ENCODE peak calls at places on chromosomes 5 and 9, in five cellular contexts. V, N, U, M and B are unnamed samples.

GRCh38 chr5:79934681-79935080 is 56.4 kb downstream of the MTX3 start:
- DNase-seq in V (no peak), N (no peak), U (no peak), M (no peak), B (no peak)

GRCh38 chr5:133048993-133049725 is 2.7 kb upstream of the HSPA4 start:
- DNase-seq in V (no peak), N (no peak), U (no peak), M (no peak), B (no peak)

GRCh38 chr9:120587357-120587756 is 7.4 kb upstream of the CDK5RAP2 start:
- DNase-seq in V (no peak), N (no peak), U (no peak), M (no peak), B (no peak)

GRCh38 chr5:96256795-96257470 is 176.1 kb downstream of the PCSK1 start:
- DNase-seq in V (peak), N (no peak), U (no peak), M (no peak), B (peak)

GRCh38 chr9:68721934-68722333 is 16.9 kb downstream of the PIP5K1B start:
- DNase-seq in V (peak), N (no peak), U (no peak), M (no peak), B (no peak)

GRCh38 chr9:112378441-112379176 is 1.3 kb upstream of the HSDL2 start:
- DNase-seq in V (peak), N (peak), U (no peak), M (no peak), B (no peak)

GRCh38 chr5:154571325-154572035 is 93.5 kb upstream of the HAND1 start:
- DNase-seq in V (no peak), N (no peak), U (no peak), M (no peak), B (peak)

GRCh38 chr5:81779935-81780266 is 29.0 kb upstream of the SSBP2 start:
- DNase-seq in V (no peak), N (no peak), U (no peak), M (no peak), B (no peak)

GRCh38 chr9:121725008-121725795 is 73.8 kb downstream of the DAB2IP start:
- DNase-seq in V (no peak), N (no peak), U (no peak), M (no peak), B (no peak)

GRCh38 chr5:19256036-19256435 is 732.0 kb downstream of the CDH18 start:
- DNase-seq in V (no peak), N (no peak), U (no peak), M (no peak), B (no peak)

GRCh38 chr5:35246928-35247644 is 16.8 kb upstream of the PRLR start:
- DNase-seq in V (no peak), N (no peak), U (no peak), M (no peak), B (no peak)

GRCh38 chr5:61363715-61364114 is 31.7 kb downstream of the ZSWIM6 start:
- DNase-seq in V (no peak), N (no peak), U (no peak), M (no peak), B (no peak)

GRCh38 chr5:131545856-131546255 is 89.2 kb downstream of the RAPGEF6 start:
- DNase-seq in V (no peak), N (no peak), U (no peak), M (no peak), B (no peak)

GRCh38 chr9:93207326-93207814 is 23.4 kb downstream of the WNK2 start:
- DNase-seq in V (no peak), N (no peak), U (no peak), M (no peak), B (no peak)

GRCh38 chr5:129014185-129014584 is 48.9 kb downstream of the SLC27A6 start:
- DNase-seq in V (no peak), N (no peak), U (no peak), M (no peak), B (no peak)

GRCh38 chr9:107020040-107020530 is 157.1 kb downstream of the ZNF462 start:
- DNase-seq in V (no peak), N (no peak), U (peak), M (no peak), B (peak)

DNA sequence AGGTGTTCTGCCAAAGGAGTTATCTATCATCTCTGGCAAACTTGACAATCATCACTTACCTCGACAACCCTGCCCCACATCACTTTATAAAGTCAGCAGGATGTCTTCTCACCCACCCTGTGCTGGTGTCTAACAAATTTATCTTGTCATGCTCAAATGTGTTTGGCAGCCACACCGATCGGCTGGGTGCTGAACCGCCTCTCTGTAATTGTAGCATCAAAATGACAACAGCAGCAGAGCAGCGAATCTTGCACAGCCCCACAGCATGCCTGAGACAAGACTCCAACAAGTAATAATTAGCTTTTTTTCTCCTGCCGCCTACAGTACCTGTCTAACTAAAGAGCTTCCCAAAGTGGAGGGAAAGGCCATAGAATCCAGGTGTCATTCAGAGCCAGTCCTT is 176.2 kb downstream of the NR3C1 start:
- DNase-seq in V (no peak), N (no peak), U (no peak), M (no peak), B (no peak)
- TF ChIP-seq CREB1 in V (no peak), N (no peak), U (no peak), M (no peak), B (no peak)

DNA sequence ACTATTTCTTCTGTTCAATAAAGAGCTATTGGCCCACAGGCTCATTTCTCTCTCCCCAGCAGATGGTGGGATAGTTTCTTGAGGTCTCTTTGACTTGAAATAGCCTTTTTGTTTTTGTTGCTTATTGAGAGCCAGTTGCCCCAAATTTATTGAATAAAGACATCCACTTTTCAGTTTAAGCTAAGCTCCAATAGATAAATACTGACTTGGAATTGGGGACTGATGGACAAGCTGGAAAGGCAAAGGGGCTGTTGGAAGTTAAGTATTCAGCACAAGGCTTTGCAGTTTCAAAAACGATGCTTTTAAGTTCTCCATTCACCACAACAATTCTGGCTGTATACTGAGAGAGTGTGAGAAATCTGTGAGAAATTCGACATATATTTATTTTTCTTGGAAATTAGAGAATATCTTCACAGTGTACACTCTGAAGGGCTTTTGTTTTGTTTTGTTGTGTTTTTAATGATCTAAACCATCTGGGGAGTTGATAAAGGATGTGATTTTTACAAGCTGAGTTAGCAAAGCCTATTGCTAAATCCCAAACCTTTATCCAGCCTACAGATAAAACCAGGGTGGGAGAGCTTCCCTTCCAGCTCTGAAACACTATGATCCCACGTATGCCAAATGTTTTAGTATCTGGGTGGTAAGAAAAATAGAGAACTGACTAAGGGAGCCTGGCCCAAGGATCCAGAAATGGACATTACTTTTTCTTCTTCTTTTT is 290.4 kb upstream of the MPDZ start:
- DNase-seq in V (no peak), N (no peak), U (no peak), M (no peak), B (no peak)
- H2AFZ ChIP-seq in V (no peak), N (no peak), U (no peak), M (no peak), B (no peak)

DNA sequence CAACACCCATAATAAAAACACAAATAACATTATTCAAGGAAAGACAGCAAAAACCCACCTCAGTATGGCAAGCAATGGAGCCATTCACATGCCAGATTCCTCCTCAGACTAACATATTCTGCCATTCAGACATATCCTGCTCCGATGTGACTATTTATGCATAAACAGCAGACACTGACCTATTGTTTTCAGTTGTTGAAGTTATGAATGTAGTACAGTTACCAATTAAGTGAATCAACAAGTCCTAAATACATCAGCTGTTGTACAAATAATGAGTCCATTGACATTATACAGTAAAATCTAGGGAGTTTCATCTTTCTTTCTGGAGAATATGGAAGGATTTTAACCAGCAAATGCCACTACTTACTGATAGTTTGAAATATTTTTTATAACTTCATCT is 131.7 kb downstream of the DENND1A start:
- DNase-seq in V (no peak), N (no peak), U (no peak), M (no peak), B (no peak)
- H3K4me3 ChIP-seq in V (no peak), N (no peak), U (no peak), M (no peak), B (no peak)

GRCh38 chr9:136567651-136568287 is 21.9 kb upstream of the NOTCH1 start:
- DNase-seq in V (no peak), N (no peak), U (no peak), M (peak), B (peak)
- TF ChIP-seq CREB1 in V (no peak), N (no peak), U (no peak), M (no peak), B (no peak)

GRCh38 chr9:109499061-109499630 is 1.0 kb upstream of the PTPN3 start:
- DNase-seq in V (no peak), N (no peak), U (no peak), M (no peak), B (peak)

GRCh38 chr9:109498195-109499060 is at the start of gene PTPN3:
- DNase-seq in V (no peak), N (no peak), U (no peak), M (no peak), B (peak)

GRCh38 chr9:109496126-109496707 is 1.9 kb downstream of the PTPN3 start:
- DNase-seq in V (no peak), N (no peak), U (no peak), M (no peak), B (no peak)

GRCh38 chr9:109499631-109500120 is 1.6 kb upstream of the PTPN3 start:
- DNase-seq in V (no peak), N (no peak), U (no peak), M (peak), B (peak)

DNA sequence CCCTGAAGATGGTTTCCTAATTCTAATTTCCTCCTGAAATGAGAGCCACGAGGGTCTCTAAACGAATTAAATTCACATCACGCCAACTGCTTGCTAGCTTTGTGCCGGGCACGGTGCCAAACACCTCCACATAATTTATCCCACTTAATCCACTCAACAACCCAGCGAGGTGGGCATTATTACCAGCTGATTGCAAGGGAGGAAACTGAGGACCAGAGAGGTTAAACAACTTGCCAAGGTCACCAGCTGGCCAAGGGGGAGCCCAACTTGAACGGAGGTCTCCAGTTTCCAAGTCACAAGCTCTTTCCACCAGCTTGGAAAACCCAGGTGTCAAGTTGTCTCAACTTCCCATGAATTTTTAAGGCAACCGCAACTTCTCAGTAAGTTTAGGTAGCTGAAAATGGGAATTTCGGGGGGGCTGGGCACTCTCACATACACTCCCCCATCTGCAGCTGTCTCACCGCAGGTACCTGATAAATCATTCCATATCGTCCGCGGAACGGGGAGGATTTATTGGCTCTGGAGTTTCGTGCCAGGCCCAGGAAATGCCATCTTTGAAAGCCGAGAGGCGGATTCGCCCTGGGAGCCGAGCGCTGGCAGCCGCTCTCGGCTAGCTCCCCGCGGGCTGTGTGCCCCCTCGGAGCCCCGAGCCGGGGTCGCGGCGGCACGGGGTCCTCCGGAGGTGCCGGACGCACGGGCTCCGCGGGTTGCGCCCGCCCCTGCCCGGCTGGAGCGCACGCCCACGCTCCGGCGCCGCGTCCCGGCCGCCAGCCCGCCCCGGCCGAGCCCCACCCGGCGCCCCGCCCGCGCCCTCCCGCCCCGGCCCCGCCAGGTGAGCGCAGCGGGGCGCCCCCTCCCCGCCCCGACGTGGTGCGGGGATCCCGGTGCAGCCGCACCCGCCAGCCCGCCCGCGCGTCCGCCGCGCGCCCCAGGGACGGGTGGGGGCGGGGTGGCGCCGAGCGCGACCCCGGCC is 628 bp downstream of the PTPN3 start:
- DNase-seq in V (no peak), N (no peak), U (no peak), M (no peak), B (peak)
- H2AFZ ChIP-seq in V (no peak), N (no peak), U (no peak), M (no peak), B (peak)

GRCh38 chr9:91119147-91119546 is 242.6 kb downstream of the AUH start:
- DNase-seq in V (no peak), N (no peak), U (no peak), M (no peak), B (peak)
- H3K4me3 ChIP-seq in V (no peak), N (no peak), U (no peak), M (no peak), B (no peak)

DNA sequence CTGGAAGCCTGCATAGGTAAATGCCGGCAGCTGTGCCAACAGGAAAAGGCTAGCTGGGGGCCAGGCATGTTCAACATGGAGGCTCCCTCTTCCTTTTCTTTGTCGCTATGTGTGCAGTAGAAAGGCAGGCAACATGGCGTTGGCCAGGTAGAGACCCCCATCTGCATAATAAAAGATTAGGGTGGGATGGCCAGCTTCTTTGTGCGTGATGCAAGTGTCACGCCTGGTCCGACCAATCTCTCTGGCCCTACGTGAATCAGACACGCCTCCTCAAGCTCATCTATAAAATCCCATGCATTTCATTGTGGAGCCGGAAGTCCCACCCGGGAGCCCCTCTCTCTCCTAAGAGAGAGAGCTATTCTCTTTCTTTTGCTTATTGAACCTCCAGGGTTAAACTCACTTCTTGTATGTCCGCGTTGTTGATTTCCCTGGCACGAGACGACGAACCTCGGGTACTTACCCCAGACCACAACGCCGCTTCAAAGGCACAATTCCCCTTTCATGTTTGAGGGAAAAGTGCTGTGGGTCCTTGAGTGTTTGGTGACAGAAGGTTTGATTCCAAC is 25.0 kb upstream of the C5orf47 start:
- DNase-seq in V (no peak), N (no peak), U (no peak), M (no peak), B (peak)
- TF ChIP-seq CREB1 in V (no peak), N (peak), U (no peak), M (no peak), B (peak)

GRCh38 chr5:28714887-28715286 is 1676.5 kb upstream of the CDH9 start:
- DNase-seq in V (no peak), N (no peak), U (no peak), M (no peak), B (no peak)
- H2AFZ ChIP-seq in V (no peak), N (no peak), U (no peak), M (no peak), B (no peak)

DNA sequence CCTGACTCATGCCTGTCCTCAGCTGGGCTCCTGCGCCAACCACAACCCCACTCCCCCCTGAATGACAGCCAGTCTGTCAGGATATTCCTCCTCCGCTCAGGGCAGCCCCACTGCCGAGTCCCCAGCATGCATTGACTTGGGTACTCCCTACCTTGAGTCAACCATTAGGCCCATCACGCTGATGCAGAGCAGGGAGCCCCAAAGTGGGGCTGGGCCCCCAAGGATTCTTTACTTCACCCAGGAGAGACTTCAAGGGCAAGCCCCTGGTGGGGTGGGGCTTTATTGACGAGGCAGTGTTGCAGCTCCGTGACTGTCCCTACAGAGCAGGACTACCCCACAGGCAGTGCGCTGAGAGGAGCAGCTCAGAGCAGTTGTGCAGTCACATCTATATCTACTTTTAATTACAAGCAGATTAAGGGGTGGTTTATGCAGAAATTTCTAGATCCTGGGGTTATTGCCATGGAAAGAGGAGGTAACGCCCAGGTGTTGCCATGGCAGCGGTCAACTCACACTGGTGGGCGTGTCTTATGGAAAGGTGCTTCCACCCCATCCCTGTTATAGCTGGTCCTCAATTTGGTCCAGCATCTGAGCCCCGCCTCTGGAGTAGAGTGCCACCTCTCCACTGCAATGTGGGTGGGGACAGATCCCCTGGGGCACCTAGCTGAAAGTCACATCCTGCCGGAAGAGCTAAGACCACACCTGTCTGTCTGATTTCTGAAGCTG is 32.1 kb upstream of the FCN1 start:
- DNase-seq in V (no peak), N (no peak), U (no peak), M (no peak), B (no peak)
- H3K4me3 ChIP-seq in V (no peak), N (no peak), U (no peak), M (no peak), B (no peak)

GRCh38 chr5:173538018-173538417 is 78.4 kb downstream of the BOD1 start:
- DNase-seq in V (no peak), N (no peak), U (no peak), M (no peak), B (no peak)
- TF ChIP-seq CREB1 in V (no peak), N (no peak), U (no peak), M (no peak), B (no peak)